ENCODE peak calls at places on chromosomes 3 and 15, in six cellular contexts. One of them, this sample, is unnamed.

GRCh38 chr15:37035349-37035748 is 65.0 kb downstream of the MEIS2 start:
- ATAC-seq in GM12878: no peak
- ATAC-seq in K562: no peak
- ATAC-seq in A549: no peak
- ATAC-seq in upper lobe of left lung: no peak
- ATAC-seq in HepG2: peak
- ATAC-seq in this sample: no peak

GRCh38 chr3:42149537-42150426 is 58.6 kb downstream of the TRAK1 start:
- ATAC-seq in GM12878: no peak
- ATAC-seq in K562: no peak
- ATAC-seq in A549: peak
- ATAC-seq in upper lobe of left lung: peak
- ATAC-seq in HepG2: no peak
- ATAC-seq in this sample: no peak

GRCh38 chr3:94704467-94704866 is 641.6 kb downstream of the NSUN3 start:
- ATAC-seq in GM12878: no peak
- ATAC-seq in K562: no peak
- ATAC-seq in A549: no peak
- ATAC-seq in upper lobe of left lung: no peak
- ATAC-seq in HepG2: no peak
- ATAC-seq in this sample: no peak

GRCh38 chr3:172869797-172870518 is 119.4 kb downstream of the ECT2 start:
- ATAC-seq in GM12878: no peak
- ATAC-seq in K562: peak
- ATAC-seq in A549: no peak
- ATAC-seq in upper lobe of left lung: no peak
- ATAC-seq in HepG2: no peak
- ATAC-seq in this sample: no peak

GRCh38 chr3:140455476-140455875 is 222.4 kb upstream of the TRIM42 start:
- ATAC-seq in GM12878: no peak
- ATAC-seq in K562: no peak
- ATAC-seq in A549: no peak
- ATAC-seq in upper lobe of left lung: no peak
- ATAC-seq in HepG2: no peak
- ATAC-seq in this sample: no peak

GRCh38 chr3:66080167-66080566 is 41.4 kb upstream of the MAGI1 start:
- ATAC-seq in GM12878: no peak
- ATAC-seq in K562: no peak
- ATAC-seq in A549: no peak
- ATAC-seq in upper lobe of left lung: no peak
- ATAC-seq in HepG2: no peak
- ATAC-seq in this sample: no peak

GRCh38 chr3:111627092-111627491 is 31.9 kb upstream of the ZBED2 start:
- ATAC-seq in GM12878: no peak
- ATAC-seq in K562: no peak
- ATAC-seq in A549: no peak
- ATAC-seq in upper lobe of left lung: no peak
- ATAC-seq in HepG2: no peak
- ATAC-seq in this sample: no peak

GRCh38 chr3:73086071-73086494 is 24.6 kb downstream of the EBLN2 start:
- ATAC-seq in GM12878: peak
- ATAC-seq in K562: peak
- ATAC-seq in A549: peak
- ATAC-seq in upper lobe of left lung: peak
- ATAC-seq in HepG2: peak
- ATAC-seq in this sample: peak

GRCh38 chr3:174132006-174132405 is 727.1 kb upstream of the NAALADL2 start:
- ATAC-seq in GM12878: no peak
- ATAC-seq in K562: no peak
- ATAC-seq in A549: no peak
- ATAC-seq in upper lobe of left lung: no peak
- ATAC-seq in HepG2: no peak
- ATAC-seq in this sample: no peak

GRCh38 chr3:126932188-126932931 is 50.6 kb upstream of the PLXNA1 start:
- ATAC-seq in GM12878: no peak
- ATAC-seq in K562: no peak
- ATAC-seq in A549: no peak
- ATAC-seq in upper lobe of left lung: peak
- ATAC-seq in HepG2: no peak
- ATAC-seq in this sample: no peak

GRCh38 chr3:7503431-7503830 is 642.5 kb downstream of the GRM7 start:
- ATAC-seq in GM12878: no peak
- ATAC-seq in K562: no peak
- ATAC-seq in A549: no peak
- ATAC-seq in upper lobe of left lung: no peak
- ATAC-seq in HepG2: no peak
- ATAC-seq in this sample: no peak

GRCh38 chr15:36527512-36528162 is 51.8 kb upstream of the CDIN1 start:
- ATAC-seq in GM12878: no peak
- ATAC-seq in K562: no peak
- ATAC-seq in A549: no peak
- ATAC-seq in upper lobe of left lung: no peak
- ATAC-seq in HepG2: no peak
- ATAC-seq in this sample: no peak

GRCh38 chr15:90037510-90037860 is 36.4 kb downstream of the ZNF710 start:
- ATAC-seq in GM12878: no peak
- ATAC-seq in K562: no peak
- ATAC-seq in A549: no peak
- ATAC-seq in upper lobe of left lung: no peak
- ATAC-seq in HepG2: peak
- ATAC-seq in this sample: no peak

GRCh38 chr15:34793071-34793470 is 2.3 kb downstream of the ACTC1 start:
- ATAC-seq in GM12878: no peak
- ATAC-seq in K562: no peak
- ATAC-seq in A549: no peak
- ATAC-seq in upper lobe of left lung: no peak
- ATAC-seq in HepG2: no peak
- ATAC-seq in this sample: no peak

GRCh38 chr15:51726302-51727073 is 11.0 kb downstream of the LYSMD2 start:
- ATAC-seq in GM12878: peak
- ATAC-seq in K562: peak
- ATAC-seq in A549: peak
- ATAC-seq in upper lobe of left lung: peak
- ATAC-seq in HepG2: no peak
- ATAC-seq in this sample: peak

GRCh38 chr3:33868309-33868708 is 69.9 kb downstream of the PDCD6IP start:
- ATAC-seq in GM12878: no peak
- ATAC-seq in K562: peak
- ATAC-seq in A549: no peak
- ATAC-seq in upper lobe of left lung: no peak
- ATAC-seq in HepG2: no peak
- ATAC-seq in this sample: no peak

GRCh38 chr3:46405301-46406079 is 1.4 kb downstream of the CCR5AS start:
- ATAC-seq in GM12878: no peak
- ATAC-seq in K562: no peak
- ATAC-seq in A549: no peak
- ATAC-seq in upper lobe of left lung: peak
- ATAC-seq in HepG2: no peak
- ATAC-seq in this sample: peak

GRCh38 chr3:44685128-44685800 is 27.2 kb upstream of the ZNF502 start:
- ATAC-seq in GM12878: peak
- ATAC-seq in K562: peak
- ATAC-seq in A549: no peak
- ATAC-seq in upper lobe of left lung: peak
- ATAC-seq in HepG2: no peak
- ATAC-seq in this sample: peak
- TF ChIP-seq POLR2A in GM12878: peak
- TF ChIP-seq POLR2A in K562: no peak
- TF ChIP-seq POLR2A in A549: no peak
- TF ChIP-seq POLR2A in upper lobe of left lung: peak
- TF ChIP-seq POLR2A in HepG2: no peak
- TF ChIP-seq POLR2A in this sample: no peak

DNA sequence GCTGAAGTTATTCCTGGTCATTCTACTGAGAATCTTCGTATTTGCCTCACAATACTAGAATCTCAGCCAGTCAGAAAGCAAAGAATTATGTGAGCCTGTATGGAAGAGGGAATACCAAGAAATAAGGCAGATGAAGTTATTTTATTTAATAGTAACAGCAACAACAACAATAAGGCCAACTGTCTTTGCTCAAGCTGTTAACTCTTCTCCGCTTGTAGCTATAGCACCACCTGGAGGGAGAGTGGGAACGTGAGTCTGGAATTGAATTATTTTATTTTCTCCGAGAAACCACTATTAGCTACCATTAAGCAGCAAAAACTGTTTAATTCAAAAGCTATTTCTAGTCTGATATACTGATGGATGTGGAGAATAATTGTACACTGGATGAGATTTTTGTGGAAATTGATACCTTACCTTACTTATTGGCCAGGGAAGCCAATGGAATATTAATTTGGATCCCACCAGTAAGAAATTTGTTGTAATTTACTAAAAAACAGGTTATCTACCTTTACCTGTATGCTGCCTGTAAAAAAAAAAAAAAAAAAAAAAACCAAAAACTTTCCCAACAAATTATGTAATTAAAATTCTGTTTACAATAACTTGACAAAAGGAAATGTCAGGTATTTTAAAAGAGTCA is 50.1 kb downstream of the CALML4 start:
- ATAC-seq in GM12878: peak
- ATAC-seq in K562: peak
- ATAC-seq in A549: peak
- ATAC-seq in upper lobe of left lung: no peak
- ATAC-seq in HepG2: no peak
- ATAC-seq in this sample: peak
- TF ChIP-seq EP300 in GM12878: no peak
- TF ChIP-seq EP300 in K562: no peak
- TF ChIP-seq EP300 in A549: no peak
- TF ChIP-seq EP300 in upper lobe of left lung: no peak
- TF ChIP-seq EP300 in HepG2: no peak
- TF ChIP-seq EP300 in this sample: no peak

GRCh38 chr3:71722693-71723092 is 2.5 kb downstream of the EIF4E3 start:
- ATAC-seq in GM12878: no peak
- ATAC-seq in K562: no peak
- ATAC-seq in A549: no peak
- ATAC-seq in upper lobe of left lung: no peak
- ATAC-seq in HepG2: no peak
- ATAC-seq in this sample: no peak

GRCh38 chr3:71725279-71725991 is at the start of gene EIF4E3:
- ATAC-seq in GM12878: no peak
- ATAC-seq in K562: peak
- ATAC-seq in A549: peak
- ATAC-seq in upper lobe of left lung: peak
- ATAC-seq in HepG2: peak
- ATAC-seq in this sample: peak

GRCh38 chr3:71724584-71725278 is 471 bp downstream of the EIF4E3 start:
- ATAC-seq in GM12878: peak
- ATAC-seq in K562: peak
- ATAC-seq in A549: peak
- ATAC-seq in upper lobe of left lung: peak
- ATAC-seq in HepG2: peak
- ATAC-seq in this sample: peak

GRCh38 chr3:71724171-71724453 is 1.1 kb downstream of the EIF4E3 start:
- ATAC-seq in GM12878: no peak
- ATAC-seq in K562: no peak
- ATAC-seq in A549: no peak
- ATAC-seq in upper lobe of left lung: no peak
- ATAC-seq in HepG2: no peak
- ATAC-seq in this sample: no peak

GRCh38 chr3:71723452-71724170 is 1.6 kb downstream of the EIF4E3 start:
- ATAC-seq in GM12878: peak
- ATAC-seq in K562: no peak
- ATAC-seq in A549: no peak
- ATAC-seq in upper lobe of left lung: no peak
- ATAC-seq in HepG2: no peak
- ATAC-seq in this sample: no peak
- H3K4me3 ChIP-seq in GM12878: no peak
- H3K4me3 ChIP-seq in K562: no peak
- H3K4me3 ChIP-seq in A549: peak
- H3K4me3 ChIP-seq in upper lobe of left lung: peak
- H3K4me3 ChIP-seq in HepG2: no peak
- H3K4me3 ChIP-seq in this sample: peak

DNA sequence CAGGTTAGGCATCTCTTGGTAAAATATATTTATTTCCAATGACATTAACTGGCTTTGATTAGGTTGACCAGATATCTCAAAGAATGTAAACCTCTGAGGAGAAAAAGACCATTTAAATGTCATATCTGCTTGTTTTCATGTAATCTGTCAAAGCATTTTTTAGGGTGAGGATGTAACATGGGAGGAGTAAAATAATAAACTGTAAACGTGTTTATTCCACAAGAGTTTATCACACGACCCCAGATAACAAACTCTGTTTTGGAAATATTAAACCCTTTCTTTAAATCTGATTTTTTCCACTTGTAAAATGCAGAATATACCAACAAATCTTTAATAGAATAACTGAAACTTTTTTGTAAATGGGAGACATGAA is 1.6 kb downstream of the TM4SF1 start:
- ATAC-seq in GM12878: no peak
- ATAC-seq in K562: no peak
- ATAC-seq in A549: no peak
- ATAC-seq in upper lobe of left lung: no peak
- ATAC-seq in HepG2: no peak
- ATAC-seq in this sample: no peak
- TF ChIP-seq POLR2A in GM12878: no peak
- TF ChIP-seq POLR2A in K562: no peak
- TF ChIP-seq POLR2A in A549: no peak
- TF ChIP-seq POLR2A in upper lobe of left lung: no peak
- TF ChIP-seq POLR2A in HepG2: no peak
- TF ChIP-seq POLR2A in this sample: no peak

This sample was measured in gastroesophageal sphincter.